ENCODE peak calls at places on chromosomes 13 and 19, in nine cellular contexts. P is fibroblast of pulmonary artery, M is adrenal gland, T is fibroblast of lung, F is spleen, V is gastrocnemius medialis, D is GM23248, W is pancreas, A is PC-9. Q is an unnamed sample.

GRCh38 chr13:95540848-95541247 is 11.7 kb upstream of the CLDN10 start:
- DNase-seq in P (no peak), M (no peak), T (no peak), F (no peak), V (peak; percentile 70), D (no peak), W (peak; percentile 77), A (no peak), Q (no peak)

GRCh38 chr19:55484571-55485438 is at the start of gene NAT14:
- DNase-seq in P (peak; percentile 61), M (no peak), T (peak; percentile 62), F (peak; percentile 86), V (no peak), D (peak; percentile 77), W (peak; percentile 76), A (no peak), Q (peak; percentile 83)

GRCh38 chr13:51731759-51732158 is 72.2 kb downstream of the DHRS12 start:
- DNase-seq in P (peak; percentile 81), M (no peak), T (peak; percentile 31), F (no peak), V (no peak), D (peak; percentile 80), W (no peak), A (no peak), Q (peak; percentile 71)

GRCh38 chr13:45941261-45941660 is 89.7 kb upstream of the SIAH3 start:
- DNase-seq in P (no peak), M (no peak), T (no peak), F (no peak), V (no peak), D (no peak), W (no peak), A (no peak), Q (no peak)

GRCh38 chr19:45125975-45126493 is 33.1 kb downstream of the PPP1R37 start:
- DNase-seq in P (peak; percentile 60), M (peak; percentile 86), T (peak; percentile 30), F (peak; percentile 83), V (peak; percentile 30), D (peak; percentile 67), W (peak; percentile 87), A (peak; percentile 51), Q (peak; percentile 34)

GRCh38 chr13:35810286-35810685 is 320.9 kb downstream of the DCLK1 start:
- DNase-seq in P (no peak), M (no peak), T (no peak), F (no peak), V (no peak), D (no peak), W (no peak), A (no peak), Q (no peak)

GRCh38 chr13:93951153-93951552 is 528.3 kb downstream of the DCT start:
- DNase-seq in P (peak; percentile 33), M (no peak), T (no peak), F (no peak), V (no peak), D (peak; percentile 46), W (no peak), A (no peak), Q (no peak)

GRCh38 chr13:113973218-113974164 is at the start of gene C13orf46:
- DNase-seq in P (no peak), M (no peak), T (no peak), F (peak; percentile 73), V (no peak), D (no peak), W (peak; percentile 49), A (no peak), Q (no peak)

GRCh38 chr13:30868806-30869470 is 37.1 kb upstream of the MEDAG start:
- DNase-seq in P (no peak), M (no peak), T (peak; percentile 68), F (no peak), V (no peak), D (peak; percentile 73), W (no peak), A (no peak), Q (no peak)

GRCh38 chr19:29665826-29666633 is 769 bp downstream of the PLEKHF1 start:
- DNase-seq in P (peak; percentile 70), M (peak; percentile 68), T (peak; percentile 66), F (no peak), V (peak; percentile 56), D (peak; percentile 84), W (no peak), A (peak; percentile 77), Q (peak; percentile 81)

GRCh38 chr13:83667606-83668005 is 214.7 kb downstream of the SLITRK1 start:
- DNase-seq in P (no peak), M (no peak), T (no peak), F (no peak), V (no peak), D (no peak), W (no peak), A (no peak), Q (no peak)

GRCh38 chr13:83377486-83377885 is 504.8 kb downstream of the SLITRK1 start:
- DNase-seq in P (peak; percentile 3), M (no peak), T (no peak), F (no peak), V (no peak), D (peak; percentile 15), W (no peak), A (no peak), Q (peak; percentile 15)

GRCh38 chr13:50274181-50274580 is 258.9 kb downstream of the KCNRG start:
- DNase-seq in P (no peak), M (no peak), T (no peak), F (no peak), V (no peak), D (no peak), W (no peak), A (no peak), Q (no peak)

GRCh38 chr13:27919934-27920676 is at the start of gene PDX1:
- DNase-seq in P (no peak), M (no peak), T (no peak), F (no peak), V (no peak), D (peak; percentile 28), W (peak; percentile 92), A (no peak), Q (no peak)

GRCh38 chr19:6286676-6287075 is 6.9 kb upstream of the MLLT1 start:
- DNase-seq in P (no peak), M (no peak), T (no peak), F (peak; percentile 14), V (no peak), D (no peak), W (peak; percentile 6), A (no peak), Q (no peak)

GRCh38 chr19:18649371-18650047 is 12.7 kb downstream of the KLHL26 start:
- DNase-seq in P (no peak), M (peak; percentile 74), T (peak; percentile 74), F (peak; percentile 89), V (peak; percentile 55), D (peak; percentile 52), W (no peak), A (no peak), Q (peak; percentile 23)
- H3K4me3 ChIP-seq in P (no peak overlapping the region), M (no peak overlapping the region), T (peak overlapping the region; percentile 11), F (peak overlapping the region; percentile 25), V (peak overlapping the region; percentile 31), D (peak overlapping the region; percentile 42), W (no peak overlapping the region), A (no peak overlapping the region), Q (no peak overlapping the region)

GRCh38 chr13:110617326-110618072 is 2.2 kb downstream of the NAXD start:
- DNase-seq in P (peak; percentile 84), M (peak; percentile 83), T (peak; percentile 79), F (no peak), V (peak; percentile 18), D (peak; percentile 76), W (no peak), A (no peak), Q (peak; percentile 69)
- H3K4me3 ChIP-seq in P (peak overlapping the region; percentile 65), M (no peak overlapping the region), T (peak overlapping the region; percentile 84), F (peak overlapping the region; percentile 84), V (peak overlapping the region; percentile 68), D (peak overlapping the region; percentile 81), W (no peak overlapping the region), A (peak overlapping the region; percentile 90), Q (peak overlapping the region; percentile 72)

GRCh38 chr13:112968910-112969691 is at the start of gene MCF2L:
- DNase-seq in P (peak; percentile 54), M (peak; percentile 74), T (peak; percentile 25), F (peak; percentile 88), V (no peak), D (peak; percentile 52), W (peak; percentile 84), A (peak; percentile 61), Q (peak; percentile 37)

GRCh38 chr13:112967666-112968379 is 1.2 kb upstream of the MCF2L start:
- DNase-seq in P (no peak), M (no peak), T (no peak), F (peak; percentile 63), V (no peak), D (peak; percentile 29), W (peak; percentile 33), A (peak; percentile 70), Q (peak; percentile 13)

GRCh38 chr13:112966776-112967175 is 2.2 kb upstream of the MCF2L start:
- DNase-seq in P (no peak), M (no peak), T (no peak), F (peak; percentile 66), V (no peak), D (no peak), W (peak; percentile 51), A (no peak), Q (no peak)

GRCh38 chr13:112969692-112970338 is 801 bp downstream of the MCF2L start:
- DNase-seq in P (no peak), M (no peak), T (no peak), F (no peak), V (no peak), D (no peak), W (peak; percentile 20), A (no peak), Q (no peak)

DNA sequence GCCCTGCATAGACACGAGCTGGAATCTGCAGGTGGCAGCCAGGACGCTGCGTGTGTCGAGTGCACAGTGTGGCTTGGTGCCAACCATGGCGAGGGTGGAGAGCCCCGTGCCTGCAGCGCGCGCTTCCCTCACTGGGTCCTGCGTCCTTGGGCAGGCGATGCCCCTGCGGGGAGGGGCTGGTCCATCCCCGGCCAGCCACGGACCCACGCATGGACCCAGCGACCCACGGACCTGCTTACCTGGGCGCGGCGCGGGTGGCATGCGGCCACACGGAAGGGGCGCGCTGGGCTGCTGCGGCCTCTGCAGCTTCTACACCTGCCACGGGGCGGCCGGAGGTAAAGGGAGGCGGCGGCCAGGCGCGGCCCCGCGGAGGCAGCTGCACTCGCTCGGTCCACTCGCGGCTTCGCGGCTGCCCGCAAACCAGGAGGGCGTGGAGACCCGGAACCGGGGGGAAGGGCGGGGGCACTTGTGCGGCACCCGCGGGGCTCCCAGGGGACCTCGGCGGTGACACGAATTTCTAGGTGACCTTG is 569 bp upstream of the MCF2L start:
- DNase-seq in P (no peak), M (peak; percentile 73), T (no peak), F (peak; percentile 87), V (no peak), D (no peak), W (peak; percentile 87), A (no peak), Q (no peak)
- H3K4me3 ChIP-seq in P (no peak overlapping the region), M (no peak overlapping the region), T (no peak overlapping the region), F (peak overlapping the region; percentile 57), V (peak overlapping the region; percentile 47), D (no peak overlapping the region), W (peak overlapping the region; percentile 69), A (peak overlapping the region; percentile 72), Q (no peak overlapping the region)

DNA sequence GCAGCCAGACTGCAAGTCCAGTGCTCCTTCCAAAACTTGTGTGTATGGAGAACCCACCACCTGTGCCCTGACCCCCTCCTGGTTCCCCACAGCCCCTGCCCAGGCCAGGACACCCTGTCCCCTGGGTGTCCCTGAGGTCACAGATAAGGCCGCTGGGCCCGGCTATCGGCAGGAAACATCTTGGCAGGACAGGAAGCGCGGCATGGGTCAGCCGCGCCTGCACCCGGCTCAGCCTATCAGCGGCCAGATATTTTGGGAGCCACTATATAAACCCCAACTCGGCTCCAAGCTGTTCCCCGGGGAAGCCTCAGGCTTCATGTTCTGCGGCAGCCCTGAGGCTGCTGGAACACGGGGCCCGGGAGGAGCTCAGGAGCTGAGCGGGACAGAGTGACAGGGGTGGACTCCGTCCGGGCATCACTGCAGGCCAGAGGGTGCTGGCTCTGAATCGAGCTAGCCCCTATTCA is 60.8 kb downstream of the AP1M1 start:
- DNase-seq in P (peak; percentile 33), M (peak; percentile 87), T (no peak), F (peak; percentile 87), V (peak; percentile 40), D (no peak), W (no peak), A (no peak), Q (no peak)
- H3K4me3 ChIP-seq in P (no peak overlapping the region), M (no peak overlapping the region), T (no peak overlapping the region), F (no peak overlapping the region), V (no peak overlapping the region), D (no peak overlapping the region), W (no peak overlapping the region), A (no peak overlapping the region), Q (no peak overlapping the region)